ENCODE peak calls at places on chromosomes 4 and X, in five cellular contexts. One of them, this sample, is unnamed.
A peak's percentile ranks its signal among the peaks of the same experiment; 100 is the strongest.

GRCh38 chrX:149569770-149570169 is 17.5 kb downstream of the MAGEA9B start:
- DNase-seq in fibroblast of lung: no peak
- DNase-seq in gastrocnemius medialis: no peak
- DNase-seq in naive thymus-derived CD4-positive, alpha-beta T cell: no peak
- DNase-seq in breast epithelium: no peak
- DNase-seq in this sample: no peak

GRCh38 chr4:13109536-13109935 is 374.6 kb downstream of the RAB28 start:
- DNase-seq in naive thymus-derived CD4-positive, alpha-beta T cell: no peak
- DNase-seq in gastrocnemius medialis: no peak
- DNase-seq in breast epithelium: no peak
- DNase-seq in fibroblast of lung: no peak
- DNase-seq in this sample: no peak

GRCh38 chr4:152640058-152640921 is 39.5 kb downstream of the TMEM154 start:
- DNase-seq in breast epithelium: no peak
- DNase-seq in fibroblast of lung: peak; percentile 51
- DNase-seq in gastrocnemius medialis: no peak
- DNase-seq in naive thymus-derived CD4-positive, alpha-beta T cell: peak; percentile 51
- DNase-seq in this sample: no peak

GRCh38 chr4:53553486-53554210 is 37.6 kb downstream of the LNX1 start:
- DNase-seq in naive thymus-derived CD4-positive, alpha-beta T cell: no peak
- DNase-seq in gastrocnemius medialis: no peak
- DNase-seq in breast epithelium: no peak
- DNase-seq in fibroblast of lung: no peak
- DNase-seq in this sample: no peak

GRCh38 chr4:6410078-6410477 is 62.3 kb downstream of the PPP2R2C start:
- DNase-seq in fibroblast of lung: no peak
- DNase-seq in naive thymus-derived CD4-positive, alpha-beta T cell: no peak
- DNase-seq in gastrocnemius medialis: no peak
- DNase-seq in breast epithelium: no peak
- DNase-seq in this sample: no peak

GRCh38 chrX:37348237-37349130 is 680 bp upstream of the PRRG1 start:
- DNase-seq in fibroblast of lung: peak; percentile 87
- DNase-seq in naive thymus-derived CD4-positive, alpha-beta T cell: no peak
- DNase-seq in gastrocnemius medialis: no peak
- DNase-seq in breast epithelium: no peak
- DNase-seq in this sample: no peak

GRCh38 chr4:118036336-118036735 is 2.0 kb downstream of the NDST3 start:
- DNase-seq in naive thymus-derived CD4-positive, alpha-beta T cell: no peak
- DNase-seq in fibroblast of lung: no peak
- DNase-seq in gastrocnemius medialis: no peak
- DNase-seq in breast epithelium: no peak
- DNase-seq in this sample: no peak

GRCh38 chr4:1771555-1772305 is 21.4 kb upstream of the FGFR3 start:
- DNase-seq in breast epithelium: no peak
- DNase-seq in naive thymus-derived CD4-positive, alpha-beta T cell: no peak
- DNase-seq in gastrocnemius medialis: no peak
- DNase-seq in fibroblast of lung: no peak
- DNase-seq in this sample: no peak

GRCh38 chr4:151808120-151808529 is 47.3 kb upstream of the GATB start:
- DNase-seq in fibroblast of lung: no peak
- DNase-seq in gastrocnemius medialis: no peak
- DNase-seq in naive thymus-derived CD4-positive, alpha-beta T cell: no peak
- DNase-seq in breast epithelium: no peak
- DNase-seq in this sample: no peak

GRCh38 chr4:188941524-188942109 is 802.4 kb downstream of the TRIML1 start:
- DNase-seq in naive thymus-derived CD4-positive, alpha-beta T cell: no peak
- DNase-seq in breast epithelium: no peak
- DNase-seq in fibroblast of lung: peak; percentile 98
- DNase-seq in gastrocnemius medialis: no peak
- DNase-seq in this sample: no peak

GRCh38 chr4:99504804-99505502 is 5.9 kb upstream of the C4orf17 start:
- DNase-seq in fibroblast of lung: no peak
- DNase-seq in gastrocnemius medialis: no peak
- DNase-seq in naive thymus-derived CD4-positive, alpha-beta T cell: no peak
- DNase-seq in breast epithelium: no peak
- DNase-seq in this sample: no peak

GRCh38 chr4:186485621-186486062 is 69.7 kb downstream of the MTNR1A start:
- DNase-seq in breast epithelium: no peak
- DNase-seq in gastrocnemius medialis: no peak
- DNase-seq in fibroblast of lung: peak; percentile 15
- DNase-seq in naive thymus-derived CD4-positive, alpha-beta T cell: no peak
- DNase-seq in this sample: no peak

GRCh38 chrX:57918750-57919436 is 8.6 kb upstream of the ZXDA start:
- DNase-seq in breast epithelium: no peak
- DNase-seq in naive thymus-derived CD4-positive, alpha-beta T cell: peak; percentile 29
- DNase-seq in fibroblast of lung: peak; percentile 35
- DNase-seq in gastrocnemius medialis: no peak
- DNase-seq in this sample: no peak

GRCh38 chr4:128268970-128269369 is 18.6 kb downstream of the PGRMC2 start:
- DNase-seq in gastrocnemius medialis: no peak
- DNase-seq in naive thymus-derived CD4-positive, alpha-beta T cell: no peak
- DNase-seq in fibroblast of lung: no peak
- DNase-seq in breast epithelium: no peak
- DNase-seq in this sample: no peak

GRCh38 chrX:120731386-120731785 is 101.5 kb upstream of the C1GALT1C1 start:
- DNase-seq in naive thymus-derived CD4-positive, alpha-beta T cell: no peak
- DNase-seq in gastrocnemius medialis: no peak
- DNase-seq in fibroblast of lung: no peak
- DNase-seq in breast epithelium: no peak
- DNase-seq in this sample: no peak

GRCh38 chr4:26992657-26993361 is 132.2 kb downstream of the STIM2 start:
- DNase-seq in breast epithelium: no peak
- DNase-seq in gastrocnemius medialis: no peak
- DNase-seq in naive thymus-derived CD4-positive, alpha-beta T cell: no peak
- DNase-seq in fibroblast of lung: peak; percentile 65
- DNase-seq in this sample: no peak

GRCh38 chrX:585115-585808 is 45.3 kb upstream of the SHOX start:
- DNase-seq in naive thymus-derived CD4-positive, alpha-beta T cell: no peak
- DNase-seq in breast epithelium: no peak
- DNase-seq in fibroblast of lung: no peak
- DNase-seq in gastrocnemius medialis: no peak
- DNase-seq in this sample: no peak

GRCh38 chr4:134465417-134465816 is 263.8 kb upstream of the PABPC4L start:
- DNase-seq in breast epithelium: no peak
- DNase-seq in fibroblast of lung: no peak
- DNase-seq in naive thymus-derived CD4-positive, alpha-beta T cell: no peak
- DNase-seq in gastrocnemius medialis: no peak
- DNase-seq in this sample: no peak

GRCh38 chrX:152428089-152428488 is 23.0 kb downstream of the GABRA3 start:
- DNase-seq in fibroblast of lung: no peak
- DNase-seq in breast epithelium: no peak
- DNase-seq in naive thymus-derived CD4-positive, alpha-beta T cell: no peak
- DNase-seq in gastrocnemius medialis: no peak
- DNase-seq in this sample: no peak

GRCh38 chr4:33149658-33150057 is 2429.5 kb downstream of the PCDH7 start:
- DNase-seq in naive thymus-derived CD4-positive, alpha-beta T cell: no peak
- DNase-seq in breast epithelium: no peak
- DNase-seq in fibroblast of lung: no peak
- DNase-seq in gastrocnemius medialis: no peak
- DNase-seq in this sample: no peak

GRCh38 chr4:33150139-33150538 is 2430.0 kb downstream of the PCDH7 start:
- DNase-seq in gastrocnemius medialis: no peak
- DNase-seq in breast epithelium: no peak
- DNase-seq in naive thymus-derived CD4-positive, alpha-beta T cell: no peak
- DNase-seq in fibroblast of lung: no peak
- DNase-seq in this sample: no peak
- H3K27ac ChIP-seq in gastrocnemius medialis: no peak overlapping the region
- H3K27ac ChIP-seq in breast epithelium: no peak overlapping the region
- H3K27ac ChIP-seq in naive thymus-derived CD4-positive, alpha-beta T cell: no peak overlapping the region
- H3K27ac ChIP-seq in fibroblast of lung: no peak overlapping the region
- H3K27ac ChIP-seq in this sample: no peak overlapping the region

DNA sequence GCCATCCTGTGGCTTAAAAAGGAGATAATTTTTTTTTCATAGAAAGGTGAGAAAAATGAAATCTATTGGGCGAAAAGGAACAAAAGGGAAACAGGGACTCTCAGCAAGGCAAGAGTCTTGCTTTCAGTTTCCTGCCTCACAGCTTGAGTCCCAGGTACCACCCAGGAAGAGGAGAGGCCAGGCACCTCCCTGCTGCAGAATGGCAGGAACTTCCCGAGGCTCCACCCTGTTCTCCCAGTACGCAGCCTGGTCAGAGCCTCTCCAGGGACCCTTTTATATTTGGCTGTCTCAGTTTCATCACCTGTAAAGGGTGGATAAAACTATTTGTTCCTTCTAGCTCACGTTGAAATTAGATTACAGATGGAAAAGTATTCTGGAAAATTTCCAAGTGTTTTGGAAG is 33.8 kb downstream of the UCHL1 start:
- DNase-seq in gastrocnemius medialis: no peak
- DNase-seq in fibroblast of lung: no peak
- DNase-seq in breast epithelium: no peak
- DNase-seq in naive thymus-derived CD4-positive, alpha-beta T cell: no peak
- DNase-seq in this sample: no peak
- H3K9me3 ChIP-seq in gastrocnemius medialis: no peaks in the 10 kb centered on the region
- H3K9me3 ChIP-seq in fibroblast of lung: no peaks in the 10 kb centered on the region
- H3K9me3 ChIP-seq in breast epithelium: peaks cover 20% of the 10 kb centered on the region
- H3K9me3 ChIP-seq in naive thymus-derived CD4-positive, alpha-beta T cell: no peaks in the 10 kb centered on the region
- H3K9me3 ChIP-seq in this sample: peaks cover 6% of the 10 kb centered on the region

DNA sequence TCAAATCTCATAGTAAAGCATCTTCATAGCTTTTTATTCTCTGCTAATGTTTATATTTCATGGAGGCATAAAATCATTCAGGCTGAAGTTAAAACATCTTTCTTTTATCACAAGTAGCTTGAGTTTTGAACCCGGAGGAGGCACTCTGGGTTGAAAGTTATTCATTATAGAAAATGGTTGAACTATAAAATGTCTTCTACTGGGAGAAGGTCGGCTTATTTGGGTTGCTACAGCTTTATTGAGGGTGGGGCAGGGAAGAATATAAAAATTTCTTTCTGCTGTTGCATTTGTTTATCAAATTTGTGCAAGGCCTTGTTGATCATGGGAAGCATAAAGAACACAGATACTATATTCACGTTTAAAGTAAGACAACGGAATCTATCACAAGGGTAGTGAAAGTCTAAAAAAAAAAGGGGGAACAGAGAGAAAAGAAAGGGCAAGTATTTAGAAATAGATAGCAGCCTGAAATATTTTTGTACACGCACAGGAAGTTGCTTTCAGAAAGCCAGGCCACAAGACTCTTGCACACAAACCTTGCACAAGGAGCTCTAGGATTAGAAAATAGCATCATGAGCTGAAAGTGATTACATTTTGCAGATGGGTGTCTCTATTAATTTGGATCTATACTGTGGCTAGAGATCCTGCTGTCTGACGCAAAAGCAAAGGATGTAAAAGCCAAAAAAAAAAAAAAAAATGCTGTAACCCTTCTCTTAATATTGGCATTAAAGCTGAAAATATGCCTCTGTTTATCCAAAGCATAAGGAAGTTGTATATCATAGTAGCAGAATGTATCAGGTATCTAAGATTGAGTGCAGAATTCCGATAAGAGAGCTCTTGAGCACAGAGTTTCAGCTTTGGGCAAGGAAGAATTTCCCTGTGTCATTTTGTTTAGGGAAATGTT is 37.2 kb upstream of the FAM9C start:
- DNase-seq in breast epithelium: no peak
- DNase-seq in naive thymus-derived CD4-positive, alpha-beta T cell: peak; percentile 53
- DNase-seq in gastrocnemius medialis: no peak
- DNase-seq in fibroblast of lung: peak; percentile 50
- DNase-seq in this sample: no peak
- H3K4me3 ChIP-seq in breast epithelium: no peak overlapping the region
- H3K4me3 ChIP-seq in naive thymus-derived CD4-positive, alpha-beta T cell: peak overlapping the region; percentile 1
- H3K4me3 ChIP-seq in gastrocnemius medialis: no peak overlapping the region
- H3K4me3 ChIP-seq in fibroblast of lung: no peak overlapping the region
- H3K4me3 ChIP-seq in this sample: no peak overlapping the region

DNA sequence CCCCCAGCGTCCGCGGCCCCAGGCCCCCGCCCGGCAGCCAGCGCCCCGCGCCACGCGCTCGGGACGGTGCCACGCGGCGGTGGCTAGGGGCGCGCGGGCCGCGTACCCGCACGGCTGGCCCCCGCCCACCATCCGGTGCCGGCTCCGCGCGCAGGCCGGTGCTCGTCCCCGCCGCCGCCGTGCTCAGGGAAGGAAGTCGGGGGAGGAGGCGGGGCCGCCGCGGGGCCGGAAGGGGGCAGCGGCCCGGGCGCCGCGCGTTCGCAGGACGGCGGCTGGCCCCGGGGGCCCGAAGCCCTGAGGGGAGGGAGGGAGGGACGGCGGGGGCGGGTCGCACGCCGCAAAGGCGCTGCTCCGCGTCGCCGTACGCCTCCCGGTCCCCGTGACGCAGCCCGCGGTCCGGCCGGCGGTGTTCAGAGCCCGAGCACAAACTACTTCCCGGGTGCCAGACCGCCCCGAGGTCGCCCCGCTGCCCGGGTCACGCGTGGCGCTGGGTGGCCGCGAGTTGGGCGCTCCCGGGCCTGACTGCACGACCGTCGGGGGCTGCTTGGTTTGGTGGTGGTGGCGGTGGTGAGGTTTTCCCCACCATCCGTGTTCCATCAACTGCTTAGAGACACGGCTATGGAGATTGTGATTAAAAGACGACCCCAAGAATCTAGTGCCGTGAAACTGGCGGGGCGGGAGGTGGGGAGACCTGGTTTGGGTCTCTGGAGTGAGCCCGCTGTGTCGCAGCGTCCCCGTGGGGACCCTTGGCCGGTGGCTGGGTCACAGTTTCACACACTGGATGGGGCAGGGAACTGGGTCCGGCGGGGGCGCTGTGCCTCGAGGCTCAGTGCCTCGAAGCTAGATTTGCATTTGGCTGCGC is at the start of gene DCTD:
- DNase-seq in gastrocnemius medialis: peak; percentile 52
- DNase-seq in fibroblast of lung: peak; percentile 66
- DNase-seq in breast epithelium: peak; percentile 60
- DNase-seq in naive thymus-derived CD4-positive, alpha-beta T cell: peak; percentile 83
- DNase-seq in this sample: peak; percentile 70
- H3K27ac ChIP-seq in gastrocnemius medialis: peak within 1 kb of the TSS; percentile 88
- H3K27ac ChIP-seq in fibroblast of lung: peak within 1 kb of the TSS; percentile 93
- H3K27ac ChIP-seq in breast epithelium: peak within 1 kb of the TSS; percentile 94
- H3K27ac ChIP-seq in naive thymus-derived CD4-positive, alpha-beta T cell: peak within 1 kb of the TSS; percentile 89
- H3K27ac ChIP-seq in this sample: peak within 1 kb of the TSS; percentile 84

GRCh38 chr4:453267-453666 is 45.7 kb downstream of the ZNF721 start:
- DNase-seq in breast epithelium: no peak
- DNase-seq in naive thymus-derived CD4-positive, alpha-beta T cell: no peak
- DNase-seq in fibroblast of lung: no peak
- DNase-seq in gastrocnemius medialis: no peak
- DNase-seq in this sample: no peak
- H3K9me3 ChIP-seq in breast epithelium: peaks cover 100% of the 10 kb centered on the region
- H3K9me3 ChIP-seq in naive thymus-derived CD4-positive, alpha-beta T cell: peaks cover 36% of the 10 kb centered on the region
- H3K9me3 ChIP-seq in fibroblast of lung: peaks cover 2% of the 10 kb centered on the region
- H3K9me3 ChIP-seq in gastrocnemius medialis: peaks cover 37% of the 10 kb centered on the region
- H3K9me3 ChIP-seq in this sample: peaks cover 59% of the 10 kb centered on the region

DNA sequence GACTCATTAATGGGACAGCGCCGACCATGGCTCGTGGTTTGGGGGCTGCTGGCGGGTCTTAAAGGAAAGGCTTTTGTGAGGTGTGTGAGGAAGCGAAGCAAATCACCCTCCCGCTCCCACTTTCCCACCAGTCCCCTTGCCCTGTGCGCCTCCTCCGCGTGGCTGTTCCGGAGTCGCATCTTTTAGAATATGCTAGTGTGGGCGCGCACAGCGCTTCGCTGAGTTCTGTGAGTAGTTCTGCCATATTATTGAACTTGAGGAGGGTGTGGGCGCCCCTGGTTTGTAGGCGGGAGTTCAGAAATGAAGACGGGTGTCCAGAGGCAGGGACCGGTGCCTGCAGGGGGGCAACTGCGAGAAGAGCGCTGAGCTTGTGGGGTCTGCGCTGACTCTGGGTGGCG is 49.1 kb downstream of the ZNF141 start:
- DNase-seq in fibroblast of lung: no peak
- DNase-seq in naive thymus-derived CD4-positive, alpha-beta T cell: no peak
- DNase-seq in gastrocnemius medialis: no peak
- DNase-seq in breast epithelium: no peak
- DNase-seq in this sample: no peak
- H3K4me3 ChIP-seq in fibroblast of lung: no peak overlapping the region
- H3K4me3 ChIP-seq in naive thymus-derived CD4-positive, alpha-beta T cell: no peak overlapping the region
- H3K4me3 ChIP-seq in gastrocnemius medialis: no peak overlapping the region
- H3K4me3 ChIP-seq in breast epithelium: no peak overlapping the region
- H3K4me3 ChIP-seq in this sample: no peak overlapping the region